ENCODE peak calls at places on chromosomes 6 and 20, in nine cellular contexts. A is lower lobe of right lung; I is A549; Y is CD8-positive, alpha-beta memory T cell; U is CD4-positive, CD25-positive, alpha-beta regulatory T cell; C is ovary; Q is HepG2; V is neuronal stem cell; P is left lung. D is an unnamed sample. For H3K4me1, the result is how much of the 10 kb centered on the place peaks cover.

GRCh38 chr6:42118162-42119001 is 24.0 kb downstream of the C6orf132 start:
- DNase-seq in I (peak), U (no peak), A (peak), V (no peak), P (peak), Y (no peak), Q (peak), C (no peak), D (peak)

GRCh38 chr6:125791151-125791819 is 525 bp downstream of the NCOA7 start:
- DNase-seq in Q (peak), P (no peak), I (peak), C (no peak), U (peak), V (no peak), A (peak), Y (peak), D (no peak)

GRCh38 chr6:165045631-165046030 is 263.8 kb downstream of the C6orf118 start:
- DNase-seq in C (no peak), V (no peak), A (no peak), Q (no peak), U (no peak), I (no peak), P (no peak), Y (no peak), D (no peak)

GRCh38 chr6:39430968-39431523 is 108.5 kb upstream of the KCNK16 start:
- DNase-seq in P (peak), I (no peak), C (peak), A (peak), U (no peak), Q (no peak), V (no peak), Y (no peak), D (peak)

GRCh38 chr6:159172066-159172465 is 2.9 kb downstream of the FNDC1 start:
- DNase-seq in C (no peak), V (no peak), Q (no peak), I (no peak), U (no peak), A (no peak), P (no peak), Y (no peak), D (no peak)

GRCh38 chr6:137373296-137373695 is 120.9 kb downstream of the OLIG3 start:
- DNase-seq in Y (no peak), C (no peak), V (no peak), A (no peak), P (no peak), Q (no peak), U (no peak), I (no peak), D (no peak)

GRCh38 chr20:34874094-34874654 is 1.5 kb upstream of the GGT7 start:
- DNase-seq in V (peak), P (peak), I (peak), Y (peak), Q (peak), C (peak), U (peak), A (peak), D (peak)

GRCh38 chr6:81465859-81466258 is 286.6 kb downstream of the TENT5A start:
- DNase-seq in V (peak), Y (no peak), A (no peak), I (peak), Q (peak), P (no peak), C (no peak), U (no peak), D (no peak)

GRCh38 chr20:7776148-7776547 is 164.1 kb downstream of the HAO1 start:
- DNase-seq in A (no peak), Y (no peak), I (no peak), Q (no peak), U (no peak), V (no peak), C (no peak), P (no peak), D (no peak)

GRCh38 chr6:15912505-15912767 is 216.4 kb upstream of the MYLIP start:
- DNase-seq in V (no peak), U (no peak), Y (no peak), P (no peak), C (no peak), Q (no peak), I (no peak), A (no peak), D (no peak)

GRCh38 chr20:34074101-34074760 is 37.8 kb downstream of the EIF2S2 start:
- DNase-seq in U (no peak), P (no peak), C (no peak), A (no peak), I (no peak), V (no peak), Y (no peak), Q (no peak), D (no peak)

GRCh38 chr20:2314759-2315439 is 19.1 kb downstream of the TGM3 start:
- DNase-seq in U (no peak), C (no peak), Y (no peak), V (no peak), Q (no peak), P (peak), I (peak), A (no peak), D (peak)

GRCh38 chr6:100657678-100658330 is 193.1 kb upstream of the SIM1 start:
- DNase-seq in A (no peak), Q (no peak), U (peak), P (no peak), I (peak), V (no peak), C (no peak), Y (no peak), D (no peak)

GRCh38 chr20:6966721-6967120 is 199.2 kb downstream of the BMP2 start:
- DNase-seq in V (no peak), U (no peak), I (no peak), Y (no peak), Q (no peak), P (no peak), C (no peak), A (no peak), D (no peak)

DNA sequence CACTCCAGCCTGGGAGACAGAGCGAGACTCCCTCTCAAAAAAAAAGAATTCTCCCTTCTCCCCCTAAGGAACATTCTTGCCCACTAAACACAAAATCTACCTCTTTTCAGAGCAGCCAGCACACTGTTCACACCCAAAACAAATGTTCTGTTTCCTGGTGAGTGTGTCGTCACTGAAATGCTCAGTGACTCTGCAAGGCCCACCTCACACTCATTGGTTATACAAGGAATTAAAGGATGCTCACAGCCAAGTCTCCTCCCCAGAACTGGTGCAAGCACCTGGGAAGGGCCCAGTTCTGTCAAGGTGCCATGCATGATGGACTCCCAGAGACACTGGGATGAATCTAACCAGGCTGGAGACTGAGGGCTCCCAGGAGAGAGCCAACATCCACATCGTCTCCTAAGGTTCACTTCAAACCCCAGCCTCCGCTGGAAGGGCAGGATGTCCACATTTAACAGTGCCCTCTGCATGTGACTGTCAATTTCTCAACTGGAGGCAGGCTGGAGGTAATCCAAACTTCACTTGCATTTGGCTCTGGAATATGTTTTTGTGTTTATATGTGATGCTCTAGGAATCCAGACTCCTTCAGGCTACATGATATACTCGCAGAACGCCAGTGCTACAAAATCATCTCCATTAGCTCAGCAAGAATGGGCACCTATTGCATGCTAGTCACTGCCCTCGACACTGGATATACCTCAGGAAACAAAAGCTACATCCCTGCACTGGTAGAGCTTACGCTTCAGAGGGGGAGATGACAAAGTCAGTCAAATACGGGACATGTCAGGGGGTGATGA is 7.1 kb downstream of the RRBP1 start:
- DNase-seq in C (no peak), A (no peak), U (no peak), Y (no peak), I (no peak), P (no peak), V (no peak), Q (no peak), D (no peak)
- H3K4me1 ChIP-seq in C (under half), A (half or more), U (under half), Y (under half), I (under half), P (under half), V (under half), Q (half or more), D (under half)

GRCh38 chr20:41587523-41587922 is 30.7 kb downstream of the CHD6 start:
- DNase-seq in U (no peak), Y (no peak), A (no peak), I (no peak), V (no peak), P (no peak), Q (no peak), C (no peak), D (no peak)
- H3K4me3 ChIP-seq in U (no peak), Y (no peak), A (no peak), I (no peak), V (no peak), P (no peak), Q (no peak), C (no peak), D (no peak)

DNA sequence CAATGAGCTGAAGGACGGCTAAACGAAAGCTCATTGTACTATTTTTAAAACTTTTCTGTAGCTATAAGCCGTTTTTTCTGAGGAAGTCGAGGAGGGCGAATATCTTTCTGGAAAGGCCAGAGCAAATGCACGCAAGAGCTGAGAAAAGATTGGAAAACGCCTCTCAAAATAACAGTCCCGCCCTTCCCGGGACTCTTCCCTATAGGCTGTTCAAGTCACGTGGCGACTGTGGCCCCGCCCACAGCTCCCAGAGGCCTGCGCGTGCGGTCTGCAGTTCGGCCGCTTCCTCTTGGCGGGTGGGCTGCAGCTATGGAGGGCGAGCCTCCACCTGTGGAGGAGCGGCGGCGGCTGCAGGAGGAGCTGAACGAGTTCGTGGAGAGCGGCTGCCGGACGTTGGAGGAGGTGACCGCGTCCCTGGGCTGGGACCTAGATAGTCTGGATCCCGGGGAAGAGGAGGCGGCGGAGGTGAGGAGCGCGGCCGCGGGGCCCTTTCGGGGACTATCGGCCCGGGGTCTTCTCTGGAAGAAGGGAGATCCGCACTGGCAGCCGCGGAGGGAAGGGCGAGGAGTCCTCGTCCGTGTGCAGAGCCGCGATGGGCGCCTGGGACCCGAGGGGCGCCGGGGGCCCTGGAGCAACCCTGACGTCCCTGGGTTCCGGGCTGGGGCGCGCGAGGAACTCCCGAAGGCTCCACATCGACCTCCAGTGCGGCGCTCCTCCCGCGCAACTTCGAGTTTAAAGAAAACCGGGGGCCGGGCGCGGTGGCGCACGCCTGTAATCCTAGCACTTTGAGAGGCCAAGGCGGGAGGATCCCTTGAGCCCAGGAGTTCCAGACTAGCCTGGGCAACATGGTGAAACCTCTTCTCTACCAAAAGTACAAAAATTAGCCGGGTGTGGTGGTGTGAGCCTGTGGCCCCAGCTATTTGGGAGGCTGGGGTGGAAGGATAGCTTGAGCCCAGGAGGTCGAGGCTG is at the start of gene SNRNP48:
- DNase-seq in I (peak), A (peak), Y (peak), U (peak), C (peak), P (peak), V (peak), Q (peak), D (peak)
- H3K27ac ChIP-seq in I (peak), A (peak), Y (peak), U (peak), C (peak), P (peak), V (peak), Q (peak), D (peak)

GRCh38 chr20:32359633-32360332 is 1.7 kb downstream of the ASXL1 start:
- DNase-seq in U (peak), C (no peak), Y (peak), I (no peak), P (no peak), Q (no peak), A (no peak), V (no peak), D (no peak)

GRCh38 chr20:32358883-32359632 is 927 bp downstream of the ASXL1 start:
- DNase-seq in U (peak), C (peak), Q (peak), Y (peak), P (peak), I (peak), V (peak), A (peak), D (peak)

GRCh38 chr20:32356935-32357868 is 929 bp upstream of the ASXL1 start:
- DNase-seq in P (peak), I (no peak), A (no peak), Q (peak), C (no peak), Y (no peak), V (no peak), U (no peak), D (no peak)

GRCh38 chr20:32357869-32358631 is at the start of gene ASXL1:
- DNase-seq in I (peak), Y (peak), U (peak), Q (peak), P (peak), V (peak), A (peak), C (peak), D (peak)

GRCh38 chr20:32358632-32358882 is 426 bp downstream of the ASXL1 start:
- DNase-seq in P (no peak), I (no peak), Q (no peak), U (no peak), Y (no peak), A (no peak), C (no peak), V (peak), D (no peak)
- H3K4me1 ChIP-seq in P (under half), I (half or more), Q (half or more), U (half or more), Y (under half), A (under half), C (under half), V (under half), D (under half)

GRCh38 chr20:62646851-62647520 is 4.7 kb downstream of the SLCO4A1 start:
- DNase-seq in Y (no peak), P (no peak), Q (no peak), C (no peak), A (no peak), U (no peak), V (no peak), I (no peak), D (no peak)

GRCh38 chr20:62644044-62644795 is 1.9 kb downstream of the SLCO4A1 start:
- DNase-seq in Y (no peak), A (no peak), P (no peak), I (no peak), C (peak), V (no peak), U (no peak), Q (no peak), D (no peak)

GRCh38 chr20:62645613-62646012 is 3.3 kb downstream of the SLCO4A1 start:
- DNase-seq in Q (no peak), I (no peak), P (no peak), U (no peak), V (no peak), C (no peak), Y (no peak), A (no peak), D (no peak)

GRCh38 chr20:62643521-62644043 is 1.3 kb downstream of the SLCO4A1 start:
- DNase-seq in I (no peak), C (no peak), A (no peak), V (no peak), Y (no peak), U (no peak), Q (no peak), P (no peak), D (no peak)

GRCh38 chr20:62644802-62645496 is 2.6 kb downstream of the SLCO4A1 start:
- DNase-seq in V (no peak), Y (no peak), A (no peak), U (no peak), I (no peak), P (no peak), Q (no peak), C (peak), D (no peak)
- H3K4me3 ChIP-seq in V (peak), Y (no peak), A (peak), U (no peak), I (no peak), P (peak), Q (peak), C (no peak), D (peak)